ENCODE peak calls at places on chromosome 17, in four cellular contexts. X, G, J and T are unnamed samples.

GRCh38 chr17:81044764-81045589 is 10.0 kb downstream of the BAIAP2 start:
- DNase-seq in X (peak), G (no peak), J (peak), T (peak)

GRCh38 chr17:39069114-39069756 is 82.2 kb downstream of the PLXDC1 start:
- DNase-seq in X (peak), G (peak), J (peak), T (no peak)

GRCh38 chr17:37116802-37117201 is 168.0 kb downstream of the AATF start:
- DNase-seq in X (no peak), G (no peak), J (no peak), T (no peak)

GRCh38 chr17:20944014-20944905 is 98.6 kb downstream of the USP22 start:
- DNase-seq in X (no peak), G (no peak), J (no peak), T (no peak)

GRCh38 chr17:81968396-81968745 is 7.4 kb upstream of the NOTUM start:
- DNase-seq in X (no peak), G (no peak), J (no peak), T (no peak)

GRCh38 chr17:45700171-45701090 is 83.7 kb upstream of the CRHR1 start:
- DNase-seq in X (no peak), G (no peak), J (no peak), T (no peak)

GRCh38 chr17:47883589-47884426 is 12.2 kb upstream of the SP2 start:
- DNase-seq in X (no peak), G (no peak), J (no peak), T (no peak)

GRCh38 chr17:48054238-48055185 is 6.4 kb downstream of the NFE2L1 start:
- DNase-seq in X (peak), G (no peak), J (peak), T (no peak)

GRCh38 chr17:79950306-79950705 is 85.4 kb downstream of the TBC1D16 start:
- DNase-seq in X (no peak), G (no peak), J (peak), T (no peak)

GRCh38 chr17:376936-377863 is 24.6 kb upstream of the RPH3AL start:
- DNase-seq in X (no peak), G (no peak), J (no peak), T (no peak)

GRCh38 chr17:81349397-81350319 is 45.6 kb upstream of the BAHCC1 start:
- DNase-seq in X (no peak), G (no peak), J (no peak), T (no peak)

GRCh38 chr17:12731839-12732238 is 57.5 kb upstream of the ARHGAP44 start:
- DNase-seq in X (no peak), G (no peak), J (no peak), T (no peak)

GRCh38 chr17:80453980-80454556 is 22.3 kb downstream of the NPTX1 start:
- DNase-seq in X (no peak), G (no peak), J (no peak), T (no peak)

GRCh38 chr17:69607162-69607834 is 192.8 kb downstream of the MAP2K6 start:
- DNase-seq in X (peak), G (no peak), J (peak), T (peak)

GRCh38 chr17:63665527-63666214 is 34.3 kb downstream of the LIMD2 start:
- DNase-seq in X (no peak), G (no peak), J (no peak), T (no peak)

GRCh38 chr17:45127583-45128300 is 4.6 kb downstream of the PLCD3 start:
- DNase-seq in X (no peak), G (no peak), J (peak), T (no peak)

GRCh38 chr17:76586741-76587487 is 1.3 kb upstream of the ST6GALNAC2 start:
- DNase-seq in X (no peak), G (no peak), J (no peak), T (no peak)

GRCh38 chr17:10792156-10792555 is 11.7 kb downstream of the TMEM238L start:
- DNase-seq in X (no peak), G (no peak), J (no peak), T (no peak)

GRCh38 chr17:69480197-69480596 is 65.7 kb downstream of the MAP2K6 start:
- DNase-seq in X (no peak), G (no peak), J (peak), T (no peak)

GRCh38 chr17:50447870-50448573 is 20.7 kb downstream of the CHAD start:
- DNase-seq in X (no peak), G (no peak), J (no peak), T (no peak)

GRCh38 chr17:5191541-5192417 is at the start of gene ZNF594:
- DNase-seq in X (peak), G (peak), J (peak), T (peak)

GRCh38 chr17:80892019-80892855 is 99.4 kb upstream of the CHMP6 start:
- DNase-seq in X (no peak), G (peak), J (peak), T (no peak)

GRCh38 chr17:4499431-4500187 is 928 bp downstream of the SPNS2 start:
- DNase-seq in X (peak), G (no peak), J (no peak), T (peak)

GRCh38 chr17:1179635-1180433 is at the start of gene ABR:
- DNase-seq in X (peak), G (peak), J (peak), T (no peak)

GRCh38 chr17:49748791-49749190 is 15.1 kb downstream of the FAM117A start:
- DNase-seq in X (no peak), G (peak), J (no peak), T (no peak)

GRCh38 chr17:21189361-21189760 is 24.6 kb downstream of the TMEM11 start:
- DNase-seq in X (no peak), G (no peak), J (no peak), T (no peak)

GRCh38 chr17:61570118-61570517 is 20.9 kb downstream of the NACA2 start:
- DNase-seq in X (no peak), G (no peak), J (no peak), T (no peak)

GRCh38 chr17:38713456-38713855 is 8.4 kb downstream of the MLLT6 start:
- DNase-seq in X (no peak), G (no peak), J (no peak), T (no peak)

GRCh38 chr17:32150358-32150757 is 8.1 kb downstream of the RHOT1 start:
- DNase-seq in X (no peak), G (no peak), J (no peak), T (no peak)

GRCh38 chr17:64506201-64506575 is at the start of gene DDX5:
- DNase-seq in X (peak), G (peak), J (peak), T (peak)

GRCh38 chr17:20922128-20922670 is 120.6 kb downstream of the USP22 start:
- DNase-seq in X (no peak), G (no peak), J (no peak), T (no peak)

GRCh38 chr17:73949903-73950302 is 253.6 kb upstream of the RPL38 start:
- DNase-seq in X (no peak), G (no peak), J (no peak), T (no peak)

GRCh38 chr17:55341432-55341831 is 76.7 kb downstream of the HLF start:
- DNase-seq in X (no peak), G (no peak), J (no peak), T (no peak)

GRCh38 chr17:71423871-71424546 is 696.8 kb upstream of the SOX9 start:
- DNase-seq in X (no peak), G (no peak), J (no peak), T (no peak)

GRCh38 chr17:43563262-43564079 is 17.3 kb upstream of the ETV4 start:
- DNase-seq in X (no peak), G (no peak), J (no peak), T (no peak)
- H3K27ac ChIP-seq in X (no peak), G (no peak), J (no peak), T (no peak)

DNA sequence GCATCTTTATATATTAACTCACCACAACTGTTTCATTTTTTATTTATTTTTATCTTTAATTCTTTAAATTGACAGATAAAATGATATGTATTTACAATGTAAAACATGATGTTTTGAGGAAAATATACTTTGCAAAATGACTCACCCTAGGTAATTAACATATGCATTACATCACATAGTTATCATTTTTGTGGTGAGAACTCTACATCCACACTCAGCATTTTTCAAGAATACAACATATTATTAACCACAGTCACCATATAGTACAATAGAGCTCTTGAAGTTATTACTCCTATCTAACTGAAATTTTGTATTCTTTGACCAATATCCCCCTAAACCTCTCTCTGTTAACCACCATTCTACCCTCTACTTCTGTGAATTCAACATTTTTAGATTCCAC is 194.7 kb upstream of the KIF2B start:
- DNase-seq in X (peak), G (no peak), J (no peak), T (no peak)
- H3K27ac ChIP-seq in X (no peak), G (no peak), J (no peak), T (no peak)

DNA sequence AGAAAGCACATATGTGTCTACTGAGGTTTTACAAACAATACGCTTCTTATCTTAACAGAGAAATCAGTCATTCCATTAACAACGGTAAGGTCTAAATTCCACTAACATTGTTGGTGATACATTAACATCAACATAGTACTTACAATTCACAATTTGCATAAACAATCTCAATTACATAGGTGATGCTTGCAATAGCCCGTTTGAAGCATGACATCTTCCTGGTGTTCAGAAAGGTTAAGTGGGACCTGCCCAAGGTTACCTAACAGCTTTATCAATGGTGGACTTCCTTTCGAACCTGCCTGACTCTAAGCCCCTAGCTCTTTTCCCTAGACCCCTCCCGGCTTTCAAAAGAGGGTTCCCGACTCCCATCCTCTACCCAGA is 699 bp downstream of the FAM222B start:
- DNase-seq in X (no peak), G (no peak), J (no peak), T (no peak)
- H3K27ac ChIP-seq in X (peak), G (peak), J (no peak), T (peak)

DNA sequence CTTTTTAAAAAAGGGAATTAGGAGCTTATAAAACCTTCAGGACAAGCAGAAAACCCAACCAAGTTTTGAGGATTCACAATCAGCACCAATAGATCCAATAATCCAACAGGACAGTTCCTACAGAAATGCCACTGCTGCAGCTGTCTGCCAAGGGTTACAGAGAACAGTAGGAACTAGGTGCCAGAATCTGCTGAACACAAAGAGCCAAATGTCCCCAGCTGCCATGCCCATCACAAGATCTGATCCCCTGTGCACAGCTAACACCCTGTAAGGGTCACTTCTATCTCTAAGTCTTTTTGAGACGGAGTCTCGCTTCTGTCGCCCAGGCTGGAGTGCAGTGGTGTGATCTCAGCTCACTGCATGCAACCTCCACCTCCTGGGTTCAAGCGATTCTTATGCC is 262.3 kb downstream of the STX8 start:
- DNase-seq in X (no peak), G (no peak), J (no peak), T (no peak)
- H3K27ac ChIP-seq in X (no peak), G (no peak), J (no peak), T (no peak)

GRCh38 chr17:78108726-78109488 is 19.6 kb downstream of the TMC6 start:
- DNase-seq in X (no peak), G (no peak), J (no peak), T (peak)
- H3K27ac ChIP-seq in X (no peak), G (no peak), J (no peak), T (peak)

GRCh38 chr17:27889711-27890251 is 3.4 kb downstream of the LYRM9 start:
- DNase-seq in X (no peak), G (no peak), J (no peak), T (no peak)
- H3K27ac ChIP-seq in X (no peak), G (no peak), J (no peak), T (no peak)

DNA sequence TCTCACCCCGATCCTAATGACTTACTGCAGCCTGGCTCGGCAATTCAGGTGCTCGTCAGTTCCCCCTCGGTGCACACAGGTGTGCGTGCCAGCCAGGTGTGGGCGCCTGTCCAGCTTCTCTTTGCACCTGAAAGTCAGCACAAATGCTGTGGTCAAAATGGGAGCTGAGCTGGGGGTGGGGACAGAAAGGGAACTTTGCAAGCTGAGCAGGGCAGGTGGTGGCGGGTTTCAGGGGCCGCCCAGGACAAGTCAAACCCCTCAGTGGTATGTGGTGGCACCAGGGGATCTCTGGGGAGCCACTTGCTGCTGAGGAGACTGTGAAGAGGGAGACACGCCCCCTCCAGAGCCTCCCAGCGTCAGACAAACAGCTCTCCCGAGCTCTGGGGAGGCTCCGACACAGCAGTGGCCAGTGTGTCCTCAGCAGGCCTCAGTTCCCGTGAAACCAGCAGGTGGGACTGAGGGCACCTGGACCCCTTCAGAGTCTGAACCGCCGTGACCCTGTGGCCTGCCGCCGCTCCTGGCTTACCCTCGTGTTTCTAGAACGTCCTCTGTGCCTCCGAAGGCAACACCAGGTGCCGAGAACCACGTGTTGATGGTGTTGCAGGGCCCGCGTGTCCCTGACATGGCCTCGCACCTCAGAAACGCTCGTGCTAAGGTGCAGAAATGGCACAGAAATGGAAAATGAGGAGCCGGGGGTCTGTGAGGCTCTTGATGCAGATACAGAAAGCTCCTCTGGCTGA is 233.5 kb upstream of the TNRC6C start:
- DNase-seq in X (no peak), G (no peak), J (no peak), T (no peak)
- H3K27ac ChIP-seq in X (no peak), G (no peak), J (no peak), T (no peak)

GRCh38 chr17:29043539-29044165 is 711 bp downstream of the PIPOX start:
- DNase-seq in X (peak), G (no peak), J (no peak), T (no peak)
- H3K27ac ChIP-seq in X (peak), G (no peak), J (no peak), T (no peak)

GRCh38 chr17:58402047-58402446 is 15.3 kb downstream of the RNF43 start:
- DNase-seq in X (no peak), G (no peak), J (no peak), T (no peak)

GRCh38 chr17:58401287-58401686 is 16.0 kb downstream of the RNF43 start:
- DNase-seq in X (no peak), G (no peak), J (no peak), T (no peak)

GRCh38 chr17:58403312-58403711 is 14.0 kb downstream of the RNF43 start:
- DNase-seq in X (no peak), G (no peak), J (no peak), T (no peak)

GRCh38 chr17:58400826-58401225 is 16.5 kb downstream of the RNF43 start:
- DNase-seq in X (no peak), G (no peak), J (no peak), T (no peak)

GRCh38 chr17:58402679-58403078 is 14.7 kb downstream of the RNF43 start:
- DNase-seq in X (no peak), G (no peak), J (no peak), T (no peak)
- H3K27ac ChIP-seq in X (no peak), G (no peak), J (no peak), T (no peak)

GRCh38 chr17:83092186-83092585 is 12.8 kb downstream of the METRNL start:
- DNase-seq in X (no peak), G (no peak), J (no peak), T (no peak)
- H3K27ac ChIP-seq in X (no peak), G (no peak), J (no peak), T (no peak)